ENCODE peak calls at places on chromosomes 7 and 10, in nine cellular contexts. J is iris pigment epithelial cell; N is NCI-H345; R is HT-29; C is uterus; D is activated T-cell treated with anti-CD3 and anti-CD28 coated beads, Interleukin-2, amount 50 U/mL, for 1 hour; M is NCI-H1436 treated with DMSO at 0.1 percent for 48 hours; P is ELF-1; I is H7. X is an unnamed sample.

GRCh38 chr10:114271014-114271778 is 32.1 kb downstream of the VWA2 start:
- DNase-seq in M (no peak), N (no peak), I (no peak), C (no peak), J (no peak), D (no peak), R (peak; percentile 73), P (no peak), X (no peak)

GRCh38 chr10:92011560-92012214 is 88.1 kb downstream of the BTAF1 start:
- DNase-seq in M (no peak), N (no peak), I (no peak), P (no peak), J (peak; percentile 82), R (peak; percentile 51), C (no peak), D (no peak), X (no peak)

GRCh38 chr10:14389981-14390590 is 59.4 kb upstream of the FRMD4A start:
- DNase-seq in N (no peak), J (no peak), M (no peak), C (no peak), D (no peak), P (no peak), R (no peak), I (no peak), X (no peak)

GRCh38 chr7:140605337-140605736 is 35.3 kb downstream of the DENND2A start:
- DNase-seq in C (no peak), J (peak; percentile 75), P (peak; percentile 57), D (no peak), N (no peak), I (peak; percentile 61), M (no peak), R (no peak), X (no peak)

GRCh38 chr10:79059859-79060379 is 8.8 kb upstream of the ZMIZ1 start:
- DNase-seq in P (no peak), C (peak; percentile 8), J (no peak), D (no peak), M (no peak), R (no peak), N (no peak), I (no peak), X (no peak)

GRCh38 chr7:20164420-20165145 is 52.6 kb downstream of the MACC1 start:
- DNase-seq in M (no peak), J (peak; percentile 33), P (no peak), N (no peak), I (no peak), C (no peak), R (no peak), D (no peak), X (peak; percentile 51)

GRCh38 chr7:98418636-98419315 is 17.9 kb upstream of the BAIAP2L1 start:
- DNase-seq in I (no peak), D (no peak), C (no peak), R (peak; percentile 99), P (peak; percentile 66), J (peak; percentile 99), N (no peak), M (no peak), X (no peak)

GRCh38 chr7:78443811-78444210 is 645.2 kb downstream of the PHTF2 start:
- DNase-seq in I (no peak), R (peak; percentile 5), M (no peak), P (no peak), C (no peak), N (no peak), J (no peak), D (no peak), X (no peak)

GRCh38 chr7:43313628-43314378 is 201.4 kb downstream of the HECW1 start:
- DNase-seq in I (no peak), J (no peak), D (no peak), P (no peak), M (no peak), C (no peak), R (no peak), N (no peak), X (no peak)

GRCh38 chr7:80729586-80730320 is 91.3 kb downstream of the CD36 start:
- DNase-seq in C (peak; percentile 25), P (no peak), I (no peak), M (no peak), J (peak; percentile 66), N (no peak), R (no peak), D (no peak), X (no peak)

GRCh38 chr10:84944187-84944586 is 615.8 kb downstream of the CCSER2 start:
- DNase-seq in J (no peak), D (no peak), I (no peak), M (no peak), R (peak; percentile 2), P (no peak), N (no peak), C (no peak), X (no peak)

GRCh38 chr7:17403996-17404395 is 105.5 kb downstream of the AHR start:
- DNase-seq in P (peak; percentile 27), M (no peak), D (no peak), I (no peak), C (no peak), J (no peak), R (no peak), N (no peak), X (no peak)

GRCh38 chr7:30091431-30092386 is 43.1 kb upstream of the MTURN start:
- DNase-seq in R (no peak), N (no peak), I (no peak), D (no peak), J (peak; percentile 74), M (no peak), C (no peak), P (no peak), X (no peak)

GRCh38 chr10:4270116-4270515 is 485.1 kb upstream of the KLF6 start:
- DNase-seq in R (no peak), N (no peak), D (no peak), M (no peak), I (no peak), J (peak; percentile 92), C (no peak), P (peak; percentile 45), X (no peak)

GRCh38 chr10:53223846-53224245 is 451.3 kb upstream of the MBL2 start:
- DNase-seq in I (peak; percentile 54), D (no peak), N (peak; percentile 92), J (no peak), P (peak; percentile 14), C (no peak), M (no peak), R (no peak), X (peak; percentile 22)